ENCODE peak calls at places on chromosomes 7 and 10, in four cellular contexts. A, T, H and X are unnamed samples. For H3K4me1, the result is how much of the 10 kb centered on the place peaks cover.

GRCh38 chr7:102068846-102069245 is 217.8 kb upstream of the SH2B2 start:
- DNase-seq in T (no peak), A (no peak), H (no peak), X (no peak)

GRCh38 chr10:32982911-32983310 is 24.9 kb upstream of the ITGB1 start:
- DNase-seq in H (no peak), A (no peak), T (no peak), X (no peak)

GRCh38 chr10:45560262-45560661 is 112.3 kb downstream of the ZFAND4 start:
- DNase-seq in H (peak), T (no peak), A (no peak), X (no peak)

GRCh38 chr7:127692200-127692599 is 40.2 kb downstream of the SND1 start:
- DNase-seq in H (no peak), A (no peak), T (no peak), X (no peak)

GRCh38 chr7:56079450-56080185 is 13.1 kb downstream of the PHKG1 start:
- DNase-seq in T (no peak), H (peak), A (no peak), X (peak)

GRCh38 chr7:116930156-116930913 is 23.0 kb upstream of the ST7 start:
- DNase-seq in H (peak), T (peak), A (peak), X (peak)

GRCh38 chr7:47346378-47346914 is 235.5 kb downstream of the TNS3 start:
- DNase-seq in T (no peak), A (no peak), H (no peak), X (no peak)

GRCh38 chr7:33243319-33243881 is 114.0 kb downstream of the BBS9 start:
- DNase-seq in A (peak), H (peak), T (no peak), X (no peak)

GRCh38 chr7:75950111-75950681 is 35.2 kb downstream of the POR start:
- DNase-seq in T (no peak), A (no peak), H (no peak), X (no peak)

GRCh38 chr7:85497999-85498398 is 311.1 kb upstream of the SEMA3D start:
- DNase-seq in T (no peak), H (no peak), A (no peak), X (no peak)

GRCh38 chr7:19321925-19322470 is 176.8 kb upstream of the FERD3L start:
- DNase-seq in T (no peak), A (no peak), H (no peak), X (no peak)

GRCh38 chr7:16001477-16001876 is 315.0 kb upstream of the MEOX2 start:
- DNase-seq in H (no peak), A (no peak), T (no peak), X (no peak)

GRCh38 chr10:80454526-80455460 is 683 bp downstream of the TSPAN14 start:
- DNase-seq in H (no peak), A (peak), T (no peak), X (peak)

GRCh38 chr7:15684834-15685233 is 1.6 kb downstream of the MEOX2 start:
- DNase-seq in T (no peak), H (no peak), A (no peak), X (no peak)

GRCh38 chr10:69474688-69475432 is 23.6 kb downstream of the TSPAN15 start:
- DNase-seq in H (no peak), A (no peak), T (no peak), X (no peak)

GRCh38 chr7:25260862-25261454 is 32.7 kb upstream of the NPVF start:
- DNase-seq in T (no peak), H (no peak), A (no peak), X (no peak)

DNA sequence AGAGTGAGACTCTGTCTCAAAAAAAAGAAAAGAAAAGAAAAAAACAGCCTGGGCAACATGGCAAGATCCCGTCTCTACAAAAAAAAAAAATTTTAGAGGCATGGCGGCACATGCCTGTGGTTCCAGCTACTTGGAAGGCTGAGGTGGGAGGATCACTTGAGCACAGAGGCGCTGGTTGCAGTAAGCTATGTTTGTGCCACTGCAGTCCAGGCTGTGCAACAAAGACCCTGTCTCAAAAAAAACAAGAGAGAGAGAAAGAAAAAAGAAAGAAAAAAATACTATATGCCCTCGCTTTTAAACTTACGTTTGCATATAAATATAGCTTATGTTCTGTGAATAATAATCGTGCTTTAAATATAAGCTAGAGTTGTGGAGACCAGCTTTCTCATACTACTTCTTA is 11.2 kb downstream of the HACD1 start:
- DNase-seq in H (no peak), A (no peak), T (no peak), X (no peak)
- H3K4me1 ChIP-seq in H (under half), A (under half), T (under half), X (under half)

GRCh38 chr7:42914726-42915045 is 2.8 kb upstream of the C7orf25 start:
- DNase-seq in T (no peak), A (no peak), H (no peak), X (no peak)
- TF ChIP-seq BRCA1 in T (no peak), A (no peak), H (no peak), X (no peak)

DNA sequence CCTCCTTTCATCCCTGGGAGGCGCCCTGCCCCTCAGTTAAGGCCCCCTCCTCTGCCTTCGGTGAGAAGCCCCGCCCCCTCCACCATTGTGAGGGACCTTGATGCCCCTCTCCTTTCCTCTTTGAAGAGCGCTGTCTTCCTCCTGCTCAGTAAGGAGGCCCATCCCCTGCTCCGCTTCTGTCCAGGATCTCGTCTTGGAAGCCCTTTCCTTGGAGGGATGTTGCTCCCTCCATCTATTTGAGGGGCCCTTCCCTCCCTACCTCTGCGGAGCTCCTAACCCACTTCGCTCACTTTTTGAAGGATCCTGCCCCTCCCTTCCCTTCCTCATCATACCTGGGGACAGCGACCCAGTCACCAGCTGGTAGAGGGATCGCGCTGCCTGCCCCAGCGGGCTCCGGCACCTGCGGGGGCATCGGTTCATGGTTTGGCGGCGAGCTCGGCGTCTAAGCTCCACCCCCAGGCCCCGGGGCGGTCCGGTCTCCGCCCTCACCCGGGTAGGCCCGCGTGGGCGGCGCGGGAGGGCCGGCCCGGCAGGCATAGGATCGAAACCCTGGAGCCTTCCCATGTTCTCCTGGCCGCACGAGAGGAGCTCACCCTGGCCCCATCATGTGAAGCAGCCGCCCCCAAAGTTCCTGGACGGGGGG is 4.1 kb downstream of the KCNIP2 start:
- DNase-seq in T (no peak), A (peak), H (no peak), X (no peak)
- H3K4me1 ChIP-seq in T (under half), A (under half), H (under half), X (under half)

GRCh38 chr10:112466802-112467201 is 19.8 kb downstream of the VTI1A start:
- DNase-seq in A (no peak), H (no peak), T (no peak), X (no peak)

GRCh38 chr10:112475565-112476233 is 28.7 kb downstream of the VTI1A start:
- DNase-seq in A (no peak), T (no peak), H (no peak), X (no peak)

GRCh38 chr10:112467541-112468075 is 20.6 kb downstream of the VTI1A start:
- DNase-seq in H (no peak), T (no peak), A (no peak), X (no peak)

DNA sequence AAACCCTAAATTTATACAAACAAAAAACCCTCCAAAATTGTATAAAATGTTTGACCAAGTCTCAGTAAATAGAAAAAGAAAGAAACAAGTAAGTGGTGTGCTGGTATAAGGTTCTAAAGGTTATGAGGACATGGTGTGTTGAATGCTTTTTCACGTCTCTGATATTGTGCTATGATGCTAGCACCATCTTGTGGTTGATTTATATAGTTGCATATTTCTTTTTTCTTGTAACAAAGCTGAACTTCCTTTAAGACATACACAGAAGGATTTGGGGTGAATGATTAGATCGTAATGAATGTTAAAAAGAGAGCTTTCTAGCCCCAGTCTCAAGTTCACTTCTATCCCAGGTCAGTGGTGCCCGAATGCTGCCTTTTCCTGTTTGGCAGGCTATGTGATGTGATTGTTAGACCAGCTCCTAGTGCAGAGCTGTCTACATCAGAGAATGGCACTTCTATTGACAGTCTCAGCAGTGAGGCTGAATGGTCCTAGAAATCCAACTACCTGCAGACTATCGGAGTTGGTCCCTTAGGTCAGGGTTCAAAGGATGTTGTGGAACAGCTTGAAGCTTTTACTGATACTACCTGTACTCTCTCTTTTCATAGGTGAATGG is 25.0 kb downstream of the VTI1A start:
- DNase-seq in H (peak), T (peak), A (peak), X (no peak)
- TF ChIP-seq BRCA1 in H (no peak), T (no peak), A (no peak), X (no peak)

GRCh38 chr7:42283553-42283952 is 46.5 kb upstream of the GLI3 start:
- DNase-seq in A (no peak), T (no peak), H (no peak), X (no peak)
- H3K4me1 ChIP-seq in A (under half), T (under half), H (under half), X (under half)

GRCh38 chr7:123184271-123184670 is 15.5 kb downstream of the SLC13A1 start:
- DNase-seq in H (no peak), A (no peak), T (no peak), X (no peak)

GRCh38 chr7:123191132-123191531 is 8.6 kb downstream of the SLC13A1 start:
- DNase-seq in H (peak), T (no peak), A (no peak), X (no peak)

GRCh38 chr7:123185756-123186155 is 14.0 kb downstream of the SLC13A1 start:
- DNase-seq in H (no peak), A (no peak), T (no peak), X (no peak)

GRCh38 chr7:123190109-123190831 is 9.5 kb downstream of the SLC13A1 start:
- DNase-seq in T (peak), A (no peak), H (no peak), X (no peak)
- TF ChIP-seq BRCA1 in T (no peak), A (no peak), H (no peak), X (no peak)

GRCh38 chr10:71239131-71239915 is 27.0 kb downstream of the UNC5B start:
- DNase-seq in T (no peak), A (no peak), H (no peak), X (no peak)

GRCh38 chr10:71237843-71238623 is 25.7 kb downstream of the UNC5B start:
- DNase-seq in A (no peak), H (no peak), T (no peak), X (no peak)

GRCh38 chr10:71236822-71237682 is 24.7 kb downstream of the UNC5B start:
- DNase-seq in A (no peak), H (no peak), T (no peak), X (no peak)

GRCh38 chr10:71239946-71240795 is 27.8 kb downstream of the UNC5B start:
- DNase-seq in H (no peak), T (no peak), A (no peak), X (no peak)

GRCh38 chr10:71238626-71239025 is 26.3 kb downstream of the UNC5B start:
- DNase-seq in A (no peak), H (no peak), T (no peak), X (no peak)
- H3K4me1 ChIP-seq in A (under half), H (under half), T (under half), X (under half)